ENCODE peak calls at places on chromosomes 7 and 10, in six cellular contexts. W is heart left ventricle, E is spleen, Z is HCT116, R is cardiac fibroblast, T is GM12864. Q is an unnamed sample.

GRCh38 chr7:149209518-149210269 is 14.3 kb downstream of the ZNF282 start:
- DNase-seq in R (peak; percentile 69), E (no peak), Z (peak; percentile 40), W (no peak), T (peak; percentile 18), Q (peak; percentile 24)

GRCh38 chr10:24255907-24256306 is 47.0 kb downstream of the KIAA1217 start:
- DNase-seq in E (no peak), Z (no peak), R (no peak), W (peak; percentile 70), T (no peak), Q (no peak)

GRCh38 chr7:51220226-51220625 is 96.4 kb downstream of the COBL start:
- DNase-seq in T (no peak), W (no peak), Z (no peak), E (no peak), R (no peak), Q (no peak)

GRCh38 chr7:101393865-101394264 is 31.2 kb downstream of the COL26A1 start:
- DNase-seq in E (no peak), Z (no peak), W (no peak), T (no peak), R (no peak), Q (no peak)

GRCh38 chr7:30459591-30460245 is 18.9 kb downstream of the NOD1 start:
- DNase-seq in T (no peak), R (peak; percentile 97), W (peak; percentile 68), E (no peak), Z (no peak), Q (no peak)

GRCh38 chr7:741191-741671 is 14.2 kb upstream of the PRKAR1B start:
- DNase-seq in E (peak; percentile 60), R (no peak), Z (no peak), W (no peak), T (no peak), Q (no peak)

GRCh38 chr10:90112681-90113080 is 411.3 kb downstream of the KIF20B start:
- DNase-seq in W (no peak), Z (no peak), T (no peak), E (no peak), R (peak; percentile 79), Q (no peak)

GRCh38 chr7:33719059-33719581 is 186.2 kb upstream of the BMPER start:
- DNase-seq in Z (no peak), R (peak; percentile 85), E (no peak), T (no peak), W (peak; percentile 62), Q (no peak)

GRCh38 chr7:90574136-90574819 is 21.8 kb upstream of the CDK14 start:
- DNase-seq in T (no peak), Z (no peak), E (no peak), W (peak; percentile 45), R (peak; percentile 91), Q (peak; percentile 13)

GRCh38 chr7:19248681-19249080 is 103.5 kb upstream of the FERD3L start:
- DNase-seq in W (no peak), E (no peak), Z (no peak), R (peak; percentile 7), T (no peak), Q (no peak)

GRCh38 chr7:49422564-49422963 is 350.9 kb upstream of the VWC2 start:
- DNase-seq in E (no peak), W (no peak), R (no peak), Z (no peak), T (no peak), Q (no peak)

GRCh38 chr10:44051584-44052385 is 333.1 kb downstream of the CXCL12 start:
- DNase-seq in T (no peak), Z (no peak), E (no peak), R (peak; percentile 59), W (no peak), Q (peak; percentile 63)

GRCh38 chr10:5544216-5544805 is 19.6 kb downstream of the CALML3 start:
- DNase-seq in E (no peak), T (no peak), W (no peak), R (no peak), Z (no peak), Q (peak; percentile 25)

GRCh38 chr10:69810097-69810496 is 8.4 kb downstream of the COL13A1 start:
- DNase-seq in R (no peak), T (no peak), Z (no peak), W (no peak), E (no peak), Q (no peak)

GRCh38 chr7:27431465-27431864 is 188.9 kb downstream of the EVX1 start:
- DNase-seq in R (no peak), W (no peak), E (no peak), Z (no peak), T (no peak), Q (no peak)

GRCh38 chr7:27433581-27433980 is 191.0 kb downstream of the EVX1 start:
- DNase-seq in R (no peak), W (no peak), T (no peak), Z (no peak), E (no peak), Q (no peak)

GRCh38 chr7:27435461-27435860 is 192.9 kb downstream of the EVX1 start:
- DNase-seq in E (no peak), T (no peak), W (no peak), Z (no peak), R (peak; percentile 22), Q (no peak)

GRCh38 chr7:27438878-27439589 is 196.4 kb downstream of the EVX1 start:
- DNase-seq in T (no peak), W (no peak), Z (no peak), E (no peak), R (no peak), Q (no peak)

DNA sequence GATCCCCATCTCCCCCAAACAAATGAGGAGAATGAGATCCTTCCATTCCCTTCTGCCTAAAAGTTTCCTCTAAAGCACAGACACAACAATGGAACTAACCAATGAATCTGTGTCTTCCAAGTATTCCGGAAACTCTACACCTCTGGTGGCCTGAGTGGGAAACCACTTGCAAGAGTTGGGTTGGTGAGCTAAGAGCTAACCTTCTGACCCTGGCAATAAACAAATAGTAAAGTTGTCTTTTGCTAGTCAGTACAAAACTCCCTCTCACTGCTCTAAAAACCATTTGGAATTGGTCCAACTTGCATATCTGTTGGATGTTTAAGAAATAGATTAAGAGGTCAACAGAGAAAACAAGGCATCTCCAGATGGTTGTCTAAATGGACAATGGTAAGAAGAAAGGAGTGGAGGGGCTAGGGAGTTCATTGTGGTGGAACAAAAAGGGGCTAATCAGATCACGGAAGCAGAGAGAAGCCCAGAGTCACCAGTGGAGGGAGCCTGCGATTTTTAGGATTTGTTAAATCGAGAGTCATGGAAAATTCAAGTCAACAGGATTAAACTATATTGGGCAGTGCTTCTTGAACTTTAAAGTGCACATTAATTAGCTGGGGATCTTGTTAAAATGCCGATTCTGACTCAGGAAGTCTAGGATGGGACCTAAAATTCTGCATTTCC is 192.3 kb downstream of the EVX1 start:
- DNase-seq in W (no peak), T (no peak), R (no peak), E (no peak), Z (no peak), Q (no peak)
- TF ChIP-seq CTCF in W (no peak), T (no peak), R (no peak), E (no peak), Z (no peak), Q (no peak)

DNA sequence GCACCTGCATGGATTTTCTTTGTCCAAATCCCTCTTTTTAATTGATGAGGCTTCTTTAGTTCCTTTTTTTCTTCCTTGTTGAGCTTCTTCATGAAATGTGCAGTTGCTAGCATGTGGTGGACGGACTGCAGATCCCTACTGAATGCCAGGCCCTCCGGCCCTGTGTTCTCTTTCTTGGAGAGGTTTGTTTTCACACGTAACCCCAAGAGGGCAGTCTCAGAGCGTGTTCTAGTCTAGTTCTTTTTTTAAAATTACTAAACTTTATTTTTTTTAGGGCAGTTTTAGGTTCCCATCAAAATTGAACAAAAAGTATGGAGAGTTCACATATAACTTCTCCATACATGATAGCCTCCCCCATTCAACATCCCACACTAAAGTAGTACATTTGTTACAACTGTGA is 190.0 kb downstream of the CFTR start:
- DNase-seq in E (no peak), R (no peak), Z (no peak), W (no peak), T (no peak), Q (no peak)
- TF ChIP-seq CTCF in E (no peak), R (no peak), Z (no peak), W (no peak), T (peak; percentile 6), Q (no peak)

GRCh38 chr10:97080051-97080776 is 105.5 kb downstream of the SLIT1 start:
- DNase-seq in E (no peak), T (no peak), W (no peak), Z (no peak), R (no peak), Q (no peak)

GRCh38 chr10:97083228-97083860 is 102.4 kb downstream of the SLIT1 start:
- DNase-seq in R (no peak), Z (no peak), T (no peak), W (no peak), E (no peak), Q (no peak)

GRCh38 chr10:97079157-97079435 is 106.7 kb downstream of the SLIT1 start:
- DNase-seq in E (no peak), T (no peak), R (no peak), Z (no peak), W (no peak), Q (no peak)

GRCh38 chr10:97079454-97079853 is 106.3 kb downstream of the SLIT1 start:
- DNase-seq in R (no peak), W (no peak), Z (no peak), E (no peak), T (no peak), Q (no peak)

DNA sequence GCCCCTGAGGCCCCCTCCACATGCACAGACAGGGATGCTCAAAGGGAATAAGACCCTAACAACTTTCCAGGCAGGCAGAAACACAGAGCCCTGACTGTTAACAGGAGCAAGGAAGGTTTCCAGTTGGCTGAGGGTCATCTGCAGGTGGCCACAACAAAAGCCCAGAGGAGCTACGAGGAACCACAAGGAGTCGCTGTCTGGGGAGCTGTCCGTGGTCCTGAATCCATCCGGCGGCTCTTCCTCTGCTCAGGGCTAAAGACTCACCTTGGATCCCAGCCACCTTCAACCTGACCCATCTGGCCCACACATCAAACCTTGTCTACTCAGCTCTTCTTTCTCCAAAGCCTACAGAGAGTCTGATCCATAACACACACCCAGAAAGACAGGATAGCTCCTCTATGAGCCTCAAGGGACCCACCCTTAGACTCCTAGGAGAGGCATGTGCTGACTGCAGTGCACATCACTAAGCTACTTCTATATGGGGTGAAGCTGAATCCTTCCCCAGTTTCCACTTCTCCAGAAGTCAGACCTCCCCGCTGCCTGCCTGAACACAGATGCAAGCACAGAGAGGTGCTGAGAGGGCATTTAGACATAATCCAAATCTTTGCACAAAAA is 104.0 kb downstream of the SLIT1 start:
- DNase-seq in E (no peak), R (peak; percentile 67), Z (peak; percentile 34), W (peak; percentile 45), T (peak; percentile 18), Q (peak; percentile 70)
- TF ChIP-seq CTCF in E (peak; percentile 63), R (peak; percentile 95), Z (peak; percentile 66), W (peak; percentile 62), T (peak; percentile 99), Q (peak; percentile 56)

DNA sequence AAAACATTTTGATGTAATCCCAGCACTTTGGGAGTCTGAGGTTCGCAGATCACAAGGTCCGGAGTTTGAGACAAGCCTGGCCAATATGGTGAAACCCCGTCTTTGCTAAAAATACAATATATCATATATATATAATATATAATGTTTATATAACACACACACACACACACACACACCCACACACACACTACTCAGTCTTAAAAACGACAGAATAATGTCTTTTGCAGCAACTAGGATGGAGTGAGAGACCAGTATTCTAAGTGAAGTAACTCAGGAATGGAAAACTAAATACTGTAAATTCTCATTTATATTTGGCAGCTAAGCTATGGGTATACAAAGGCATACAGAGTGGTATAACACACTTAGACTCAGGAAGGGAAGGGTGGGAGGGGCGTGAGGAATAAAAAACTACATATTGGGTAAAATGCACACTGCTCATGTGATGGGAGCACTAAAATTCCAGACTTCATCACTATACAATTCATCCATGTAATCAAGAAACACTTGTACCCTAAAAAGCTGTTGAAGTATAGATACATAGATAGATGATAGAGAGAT is 231.2 kb upstream of the SEMA3A start:
- DNase-seq in W (no peak), T (no peak), Z (no peak), E (no peak), R (no peak), Q (no peak)
- TF ChIP-seq CTCF in W (no peak), T (no peak), Z (no peak), E (no peak), R (no peak), Q (no peak)